ENCODE peak calls at places on chromosome 13, in six cellular contexts. Q, D, L, T, U and E are unnamed samples.

GRCh38 chr13:47545630-47546029 is 455.4 kb downstream of the SUCLA2 start:
- DNase-seq in U (no peak), D (peak), T (no peak), Q (no peak), L (no peak), E (no peak)

GRCh38 chr13:28031220-28031903 is 42.9 kb upstream of the URAD start:
- DNase-seq in U (peak), T (no peak), L (no peak), D (peak), Q (no peak), E (no peak)

GRCh38 chr13:51233117-51233826 is 11.1 kb downstream of the FAM124A start:
- DNase-seq in U (no peak), Q (no peak), D (no peak), T (no peak), L (no peak), E (no peak)

GRCh38 chr13:111943229-111943795 is 123.6 kb upstream of the SOX1 start:
- DNase-seq in U (peak), T (no peak), Q (no peak), L (no peak), D (no peak), E (no peak)

GRCh38 chr13:18944501-18945068 is 237.0 kb downstream of the TUBA3C start:
- DNase-seq in U (peak), L (no peak), T (no peak), D (no peak), Q (no peak), E (no peak)

GRCh38 chr13:30422056-30422914 is at the start of gene UBE2L5:
- DNase-seq in T (no peak), L (peak), Q (peak), U (peak), D (peak), E (peak)

GRCh38 chr13:73572824-73573223 is 514.0 kb downstream of the KLF5 start:
- DNase-seq in D (no peak), L (no peak), T (no peak), U (no peak), Q (no peak), E (no peak)

GRCh38 chr13:94660695-94661324 is 51.5 kb downstream of the SOX21 start:
- DNase-seq in L (no peak), D (no peak), Q (no peak), T (no peak), U (no peak), E (peak)

GRCh38 chr13:45468676-45469075 is 3.9 kb downstream of the COG3 start:
- DNase-seq in D (no peak), L (no peak), T (no peak), Q (peak), U (no peak), E (no peak)

GRCh38 chr13:76829572-76830327 is 56.5 kb downstream of the KCTD12 start:
- DNase-seq in T (no peak), U (no peak), L (no peak), D (no peak), Q (no peak), E (no peak)

GRCh38 chr13:41026806-41027205 is 7.7 kb upstream of the ELF1 start:
- DNase-seq in D (no peak), L (no peak), T (no peak), Q (no peak), U (no peak), E (no peak)

GRCh38 chr13:73482556-73482955 is 423.8 kb downstream of the KLF5 start:
- DNase-seq in D (no peak), T (no peak), Q (no peak), U (no peak), L (no peak), E (no peak)

GRCh38 chr13:27975579-27976361 is 6.7 kb upstream of the CDX2 start:
- DNase-seq in T (no peak), D (no peak), Q (no peak), L (no peak), U (peak), E (no peak)

GRCh38 chr13:43087960-43088580 is 64.7 kb downstream of the DNAJC15 start:
- DNase-seq in Q (no peak), T (no peak), L (no peak), U (no peak), D (no peak), E (no peak)

GRCh38 chr13:90926459-90926858 is 421.0 kb upstream of the MIR17HG start:
- DNase-seq in D (no peak), Q (no peak), U (no peak), T (no peak), L (no peak), E (no peak)

GRCh38 chr13:75481176-75482069 is 546 bp downstream of the TBC1D4 start:
- DNase-seq in T (peak), L (peak), D (no peak), U (peak), Q (peak), E (peak)

GRCh38 chr13:46288570-46289259 is 77.0 kb downstream of the LRRC63 start:
- DNase-seq in D (no peak), T (no peak), Q (no peak), L (no peak), U (no peak), E (no peak)

GRCh38 chr13:33258437-33259193 is 26.9 kb downstream of the STARD13 start:
- DNase-seq in D (no peak), T (no peak), L (no peak), Q (no peak), U (no peak), E (peak)
- TF ChIP-seq CTCF in D (no peak), T (no peak), L (no peak), Q (no peak), U (no peak), E (no peak)

GRCh38 chr13:95698047-95698749 is 21.3 kb downstream of the DNAJC3 start:
- DNase-seq in U (no peak), Q (no peak), T (no peak), L (no peak), D (no peak), E (no peak)
- TF ChIP-seq CTCF in U (no peak), Q (no peak), T (peak), L (no peak), D (no peak), E (peak)

DNA sequence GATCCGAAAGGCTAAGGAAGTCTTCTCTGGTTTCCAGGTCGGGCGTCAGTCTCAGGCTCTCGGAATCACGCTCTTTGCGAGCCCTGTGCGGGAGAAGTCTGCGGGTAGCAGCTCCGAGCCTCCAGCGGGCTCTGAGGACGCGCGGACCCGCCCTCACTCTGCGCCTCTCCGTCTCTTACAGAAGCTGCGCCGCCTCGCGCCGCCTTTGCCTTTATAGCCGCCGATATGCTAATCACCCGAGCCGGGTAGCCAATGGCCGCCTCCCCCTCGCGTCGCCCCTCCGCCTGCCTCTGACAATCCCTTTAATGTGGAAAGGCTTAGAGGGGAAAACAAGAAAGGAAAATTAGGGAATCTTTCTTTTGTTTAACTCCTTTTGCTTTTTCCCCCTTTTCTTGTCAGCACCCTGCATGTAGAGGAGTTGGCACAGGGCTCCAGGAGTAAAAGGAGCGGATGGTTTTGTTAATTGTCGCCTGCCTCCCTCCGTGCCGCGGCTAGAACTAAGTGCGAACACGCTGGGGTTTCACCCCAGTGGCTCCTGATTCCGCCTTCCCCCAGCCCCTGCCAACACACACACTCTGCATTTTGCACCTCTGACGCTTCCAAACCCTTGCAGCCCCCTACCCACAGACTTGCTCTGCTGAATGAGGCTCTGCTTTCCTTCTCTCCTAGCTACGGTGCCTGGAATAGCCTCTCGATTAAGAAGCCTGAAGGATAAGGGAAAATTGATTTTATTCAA is at the start of gene PCDH8:
- DNase-seq in L (no peak), T (peak), U (no peak), Q (no peak), D (no peak), E (no peak)
- TF ChIP-seq CTCF in L (no peak), T (no peak), U (no peak), Q (no peak), D (no peak), E (no peak)

DNA sequence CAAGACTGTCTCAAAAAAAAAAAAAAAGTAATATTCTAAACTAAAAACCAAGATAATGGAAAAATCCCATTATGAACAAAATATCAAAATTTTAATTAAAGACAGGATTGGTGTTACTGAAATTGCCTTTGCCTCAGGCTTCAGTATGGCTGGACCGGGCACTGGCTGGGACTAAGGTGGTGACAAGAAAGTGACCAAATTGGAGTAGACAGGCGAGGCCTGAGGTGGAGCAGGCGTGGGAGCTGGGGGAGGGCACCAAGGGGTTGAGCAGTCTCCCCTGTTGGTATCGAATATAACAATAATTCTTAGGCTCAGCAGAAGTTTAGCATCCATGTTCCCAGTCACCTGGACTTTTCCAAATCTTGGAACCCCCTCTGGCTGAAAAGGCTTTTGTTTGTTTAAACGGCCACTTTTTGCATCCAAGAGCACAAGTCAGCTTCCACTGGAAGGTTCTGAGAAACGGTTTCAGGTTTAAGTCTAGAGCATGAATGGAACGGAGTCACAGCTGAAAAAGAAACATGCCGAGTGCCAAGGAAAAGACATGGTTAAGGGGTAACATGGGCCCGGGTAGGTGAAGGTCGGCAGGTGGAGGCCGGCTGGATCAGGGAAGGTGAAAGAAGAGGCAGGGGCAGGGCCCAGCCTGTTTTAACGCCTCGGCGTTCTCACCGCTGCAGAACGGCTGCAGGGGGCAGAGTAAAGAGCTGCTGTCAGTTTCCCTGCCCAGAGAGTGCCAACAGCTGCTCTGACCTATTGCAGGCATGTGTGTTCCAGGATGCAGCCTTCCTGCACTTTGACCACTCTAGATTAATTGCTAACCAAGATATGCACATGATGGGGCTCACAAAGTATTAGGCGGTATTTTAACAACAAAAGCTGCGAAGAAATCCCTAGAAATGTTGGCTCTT is 104.4 kb downstream of the TM9SF2 start:
- DNase-seq in T (peak), D (no peak), L (peak), U (peak), Q (peak), E (no peak)
- TF ChIP-seq CTCF in T (no peak), D (no peak), L (no peak), U (peak), Q (no peak), E (no peak)

DNA sequence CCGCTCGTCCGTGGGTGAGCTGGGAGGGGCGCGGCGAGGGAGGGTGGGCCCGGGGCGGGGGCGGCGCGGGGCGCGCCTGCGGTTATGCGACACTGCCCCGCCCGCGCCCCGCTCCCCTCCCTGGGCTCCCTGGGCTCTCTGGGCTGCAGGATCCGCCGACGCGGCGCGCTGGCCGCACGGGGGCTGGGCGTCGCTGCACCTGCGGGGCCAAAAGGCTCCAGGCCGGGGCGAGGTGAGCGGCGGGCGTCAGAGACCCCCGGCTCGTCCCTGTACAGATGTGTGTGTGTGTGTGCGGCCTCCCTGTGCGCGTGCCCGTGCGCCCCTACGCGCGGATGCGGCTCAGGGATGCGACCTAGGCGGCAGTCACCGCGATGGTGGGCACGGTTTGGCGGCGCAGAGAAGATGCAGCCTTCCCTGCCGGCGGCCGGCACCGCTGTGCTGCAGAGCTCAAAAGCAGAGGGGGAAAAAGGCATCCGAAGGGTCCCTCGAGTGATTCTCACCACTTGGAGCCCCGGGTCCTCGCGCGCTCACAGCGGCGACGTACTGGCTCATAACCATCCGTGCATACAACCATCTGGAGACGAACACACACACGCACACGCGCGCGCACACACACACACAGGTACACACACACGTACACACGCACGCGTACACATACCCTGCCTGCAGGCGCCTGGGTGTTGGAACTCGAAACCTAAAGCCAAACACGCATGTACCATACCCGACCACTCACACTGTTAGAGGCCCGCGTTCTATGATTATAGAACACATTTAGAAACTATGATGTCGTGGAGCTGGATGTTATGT is 704 bp downstream of the ATP8A2 start:
- DNase-seq in T (peak), D (no peak), Q (no peak), U (no peak), L (no peak), E (peak)
- TF ChIP-seq CTCF in T (no peak), D (no peak), Q (no peak), U (no peak), L (no peak), E (no peak)

GRCh38 chr13:96982672-96983071 is 11.6 kb downstream of the OXGR1 start:
- DNase-seq in L (no peak), D (no peak), T (no peak), U (no peak), Q (no peak), E (peak)

GRCh38 chr13:96988441-96988840 is 5.8 kb downstream of the OXGR1 start:
- DNase-seq in L (no peak), T (no peak), D (no peak), Q (no peak), U (no peak), E (no peak)

DNA sequence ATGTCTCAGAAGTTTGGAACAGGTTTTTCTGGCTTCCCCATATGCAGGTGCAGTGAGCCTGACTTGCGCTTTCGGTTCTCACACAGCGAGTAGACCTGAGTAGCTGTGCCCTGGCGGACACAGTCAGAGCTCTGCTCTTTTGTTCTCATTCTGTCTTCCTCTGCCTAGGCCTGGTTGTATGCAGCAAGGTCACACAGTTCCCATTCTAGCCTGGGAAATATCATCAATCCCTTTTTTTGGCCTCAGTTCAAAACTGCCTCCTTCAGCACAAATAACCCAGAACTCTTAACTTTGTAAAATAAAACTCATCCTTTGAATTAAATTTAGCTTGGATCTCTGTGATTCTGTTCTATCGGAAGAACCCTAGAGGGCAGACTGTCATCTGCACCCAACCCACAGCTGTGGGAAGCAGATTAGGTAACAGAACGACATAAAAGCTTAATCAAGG is 10.2 kb downstream of the OXGR1 start:
- DNase-seq in L (no peak), Q (peak), D (peak), U (peak), T (peak), E (peak)
- TF ChIP-seq CTCF in L (no peak), Q (no peak), D (peak), U (peak), T (no peak), E (no peak)

GRCh38 chr13:59477011-59477410 is 686.7 kb downstream of the DIAPH3 start:
- DNase-seq in D (no peak), L (no peak), Q (no peak), U (no peak), T (peak), E (no peak)
- TF ChIP-seq CTCF in D (no peak), L (no peak), Q (no peak), U (no peak), T (peak), E (peak)

GRCh38 chr13:113667771-113668490 is 912 bp downstream of the GRK1 start:
- DNase-seq in T (peak), L (peak), U (peak), D (no peak), Q (no peak), E (no peak)

GRCh38 chr13:113666951-113667701 is at the start of gene GRK1:
- DNase-seq in U (peak), L (peak), D (no peak), T (peak), Q (no peak), E (no peak)

GRCh38 chr13:113669871-113670341 is 2.9 kb downstream of the GRK1 start:
- DNase-seq in T (peak), D (no peak), L (peak), U (peak), Q (no peak), E (no peak)

GRCh38 chr13:113669231-113669870 is 2.3 kb downstream of the GRK1 start:
- DNase-seq in U (peak), D (no peak), T (peak), L (peak), Q (no peak), E (no peak)

DNA sequence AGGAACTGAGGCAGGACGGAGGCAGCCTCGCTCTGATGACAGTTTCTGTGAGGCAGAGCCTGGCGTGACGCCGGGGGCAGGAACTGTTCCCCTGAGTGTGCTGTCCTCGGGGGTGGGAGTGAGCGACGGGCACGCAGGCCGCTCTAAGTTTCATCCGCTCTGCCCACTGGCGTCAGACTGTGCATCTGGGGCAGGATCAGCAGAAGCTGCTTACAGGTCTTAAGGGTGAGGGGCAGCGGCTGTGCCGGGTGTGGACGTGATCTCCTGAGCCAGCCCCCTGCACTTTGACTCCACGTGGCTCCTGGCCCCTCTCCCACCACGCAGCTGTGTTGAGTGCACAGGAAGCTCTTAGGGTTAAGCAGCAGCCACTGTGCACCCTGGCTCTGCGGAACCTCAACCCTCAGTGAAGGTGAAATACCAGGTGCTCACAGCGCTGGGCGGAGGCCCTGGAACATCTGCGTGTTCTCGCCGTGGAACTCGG is 1.5 kb downstream of the GRK1 start:
- DNase-seq in L (peak), Q (no peak), D (no peak), U (peak), T (peak), E (no peak)
- TF ChIP-seq CTCF in L (no peak), Q (no peak), D (no peak), U (no peak), T (no peak), E (no peak)

GRCh38 chr13:22744688-22745452 is 435.9 kb upstream of the SGCG start:
- DNase-seq in U (no peak), D (no peak), Q (no peak), T (no peak), L (no peak), E (no peak)

GRCh38 chr13:22736768-22737092 is 444.0 kb upstream of the SGCG start:
- DNase-seq in T (no peak), D (no peak), L (no peak), U (no peak), Q (no peak), E (no peak)

GRCh38 chr13:22736084-22736767 is 444.6 kb upstream of the SGCG start:
- DNase-seq in L (no peak), D (no peak), U (no peak), Q (no peak), T (peak), E (no peak)

GRCh38 chr13:22738357-22738756 is 442.4 kb upstream of the SGCG start:
- DNase-seq in Q (no peak), D (no peak), U (no peak), T (no peak), L (no peak), E (no peak)

DNA sequence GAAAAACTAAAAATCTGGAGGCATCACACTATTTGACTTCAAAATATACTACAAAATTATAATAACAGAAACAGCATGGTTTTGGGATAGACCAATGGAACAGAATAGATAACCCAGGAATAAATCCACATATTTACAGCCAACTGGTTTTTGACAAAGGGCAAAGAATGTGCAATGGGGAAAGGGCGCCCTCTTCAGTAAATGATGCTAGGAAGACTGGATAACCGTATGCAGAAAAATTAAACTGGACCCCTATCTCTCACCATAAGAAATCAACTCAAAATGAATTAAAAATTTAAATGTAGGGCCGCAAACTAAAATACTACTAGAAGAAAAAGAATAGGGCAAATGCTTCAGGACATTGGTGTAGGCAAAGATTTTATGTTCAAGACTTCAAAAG is 440.5 kb upstream of the SGCG start:
- DNase-seq in T (peak), Q (no peak), D (no peak), U (no peak), L (no peak), E (no peak)
- TF ChIP-seq CTCF in T (peak), Q (no peak), D (no peak), U (peak), L (no peak), E (no peak)

GRCh38 chr13:114341003-114341777 is 26.9 kb downstream of the CHAMP1 start:
- DNase-seq in D (no peak), Q (no peak), U (no peak), T (no peak), L (no peak), E (no peak)
- TF ChIP-seq CTCF in D (no peak), Q (no peak), U (no peak), T (no peak), L (no peak), E (no peak)